ENCODE peak calls at places on chromosome 14, in seven cellular contexts. One of them, this sample, is unnamed.

GRCh38 chr14:84129028-84129427 is 1400.9 kb upstream of the FLRT2 start:
- DNase-seq in ovary: no peak
- DNase-seq in heart left ventricle: no peak
- DNase-seq in MM.1S: no peak
- DNase-seq in heart right ventricle: no peak
- DNase-seq in tibial nerve: no peak
- DNase-seq in CD4-positive, alpha-beta T cell: no peak
- DNase-seq in this sample: no peak

GRCh38 chr14:99724196-99724891 is 40.2 kb downstream of the CYP46A1 start:
- DNase-seq in MM.1S: no peak
- DNase-seq in heart right ventricle: no peak
- DNase-seq in CD4-positive, alpha-beta T cell: no peak
- DNase-seq in ovary: peak; percentile 29
- DNase-seq in tibial nerve: no peak
- DNase-seq in heart left ventricle: peak; percentile 37
- DNase-seq in this sample: no peak

GRCh38 chr14:103126088-103126872 is 3.0 kb downstream of the TNFAIP2 start:
- DNase-seq in ovary: peak; percentile 39
- DNase-seq in MM.1S: no peak
- DNase-seq in tibial nerve: no peak
- DNase-seq in heart left ventricle: peak; percentile 38
- DNase-seq in CD4-positive, alpha-beta T cell: no peak
- DNase-seq in heart right ventricle: no peak
- DNase-seq in this sample: no peak

GRCh38 chr14:76090611-76091010 is 61.1 kb upstream of the GPATCH2L start:
- DNase-seq in MM.1S: no peak
- DNase-seq in CD4-positive, alpha-beta T cell: no peak
- DNase-seq in tibial nerve: no peak
- DNase-seq in ovary: no peak
- DNase-seq in heart right ventricle: no peak
- DNase-seq in heart left ventricle: no peak
- DNase-seq in this sample: no peak

GRCh38 chr14:91719839-91720238 is 12.0 kb downstream of the CATSPERB start:
- DNase-seq in MM.1S: no peak
- DNase-seq in tibial nerve: no peak
- DNase-seq in ovary: no peak
- DNase-seq in heart left ventricle: no peak
- DNase-seq in CD4-positive, alpha-beta T cell: no peak
- DNase-seq in heart right ventricle: no peak
- DNase-seq in this sample: no peak

GRCh38 chr14:98925362-98926040 is 346.5 kb downstream of the BCL11B start:
- DNase-seq in MM.1S: peak; percentile 18
- DNase-seq in tibial nerve: no peak
- DNase-seq in heart right ventricle: no peak
- DNase-seq in CD4-positive, alpha-beta T cell: no peak
- DNase-seq in ovary: no peak
- DNase-seq in heart left ventricle: no peak
- DNase-seq in this sample: no peak

GRCh38 chr14:22220427-22220826 is 368.6 kb downstream of the DAD1 start:
- DNase-seq in tibial nerve: no peak
- DNase-seq in ovary: no peak
- DNase-seq in CD4-positive, alpha-beta T cell: no peak
- DNase-seq in heart left ventricle: no peak
- DNase-seq in heart right ventricle: no peak
- DNase-seq in MM.1S: no peak
- DNase-seq in this sample: no peak

GRCh38 chr14:35898217-35898775 is 72.2 kb downstream of the BRMS1L start:
- DNase-seq in heart left ventricle: no peak
- DNase-seq in heart right ventricle: no peak
- DNase-seq in CD4-positive, alpha-beta T cell: no peak
- DNase-seq in ovary: no peak
- DNase-seq in MM.1S: no peak
- DNase-seq in tibial nerve: no peak
- DNase-seq in this sample: no peak

GRCh38 chr14:106318700-106319099 is 792.3 kb downstream of the TMEM121 start:
- DNase-seq in CD4-positive, alpha-beta T cell: peak; percentile 63
- DNase-seq in tibial nerve: no peak
- DNase-seq in heart right ventricle: no peak
- DNase-seq in heart left ventricle: no peak
- DNase-seq in MM.1S: no peak
- DNase-seq in ovary: no peak
- DNase-seq in this sample: no peak
- TF ChIP-seq CTCF in CD4-positive, alpha-beta T cell: peak; percentile 78
- TF ChIP-seq CTCF in tibial nerve: peak; percentile 33
- TF ChIP-seq CTCF in heart right ventricle: no peak
- TF ChIP-seq CTCF in heart left ventricle: no peak
- TF ChIP-seq CTCF in MM.1S: no peak
- TF ChIP-seq CTCF in ovary: no peak
- TF ChIP-seq CTCF in this sample: peak; percentile 63

GRCh38 chr14:106679776-106680175 is 1153.4 kb downstream of the TMEM121 start:
- DNase-seq in ovary: no peak
- DNase-seq in MM.1S: no peak
- DNase-seq in heart left ventricle: no peak
- DNase-seq in tibial nerve: no peak
- DNase-seq in heart right ventricle: no peak
- DNase-seq in CD4-positive, alpha-beta T cell: no peak
- DNase-seq in this sample: no peak
- H3K9me3 ChIP-seq in ovary: no peaks in the 10 kb centered on the region
- H3K9me3 ChIP-seq in MM.1S: no peaks in the 10 kb centered on the region
- H3K9me3 ChIP-seq in heart left ventricle: no peaks in the 10 kb centered on the region
- H3K9me3 ChIP-seq in tibial nerve: no peaks in the 10 kb centered on the region
- H3K9me3 ChIP-seq in heart right ventricle: no peaks in the 10 kb centered on the region
- H3K9me3 ChIP-seq in CD4-positive, alpha-beta T cell: no peaks in the 10 kb centered on the region
- H3K9me3 ChIP-seq in this sample: no peaks in the 10 kb centered on the region

GRCh38 chr14:23242076-23242475 is 4.3 kb downstream of the RNF212B start:
- DNase-seq in tibial nerve: no peak
- DNase-seq in MM.1S: no peak
- DNase-seq in ovary: no peak
- DNase-seq in CD4-positive, alpha-beta T cell: no peak
- DNase-seq in heart right ventricle: no peak
- DNase-seq in heart left ventricle: no peak
- DNase-seq in this sample: no peak

GRCh38 chr14:23240661-23241060 is 2.9 kb downstream of the RNF212B start:
- DNase-seq in heart left ventricle: no peak
- DNase-seq in tibial nerve: no peak
- DNase-seq in ovary: no peak
- DNase-seq in MM.1S: no peak
- DNase-seq in CD4-positive, alpha-beta T cell: no peak
- DNase-seq in heart right ventricle: no peak
- DNase-seq in this sample: no peak

DNA sequence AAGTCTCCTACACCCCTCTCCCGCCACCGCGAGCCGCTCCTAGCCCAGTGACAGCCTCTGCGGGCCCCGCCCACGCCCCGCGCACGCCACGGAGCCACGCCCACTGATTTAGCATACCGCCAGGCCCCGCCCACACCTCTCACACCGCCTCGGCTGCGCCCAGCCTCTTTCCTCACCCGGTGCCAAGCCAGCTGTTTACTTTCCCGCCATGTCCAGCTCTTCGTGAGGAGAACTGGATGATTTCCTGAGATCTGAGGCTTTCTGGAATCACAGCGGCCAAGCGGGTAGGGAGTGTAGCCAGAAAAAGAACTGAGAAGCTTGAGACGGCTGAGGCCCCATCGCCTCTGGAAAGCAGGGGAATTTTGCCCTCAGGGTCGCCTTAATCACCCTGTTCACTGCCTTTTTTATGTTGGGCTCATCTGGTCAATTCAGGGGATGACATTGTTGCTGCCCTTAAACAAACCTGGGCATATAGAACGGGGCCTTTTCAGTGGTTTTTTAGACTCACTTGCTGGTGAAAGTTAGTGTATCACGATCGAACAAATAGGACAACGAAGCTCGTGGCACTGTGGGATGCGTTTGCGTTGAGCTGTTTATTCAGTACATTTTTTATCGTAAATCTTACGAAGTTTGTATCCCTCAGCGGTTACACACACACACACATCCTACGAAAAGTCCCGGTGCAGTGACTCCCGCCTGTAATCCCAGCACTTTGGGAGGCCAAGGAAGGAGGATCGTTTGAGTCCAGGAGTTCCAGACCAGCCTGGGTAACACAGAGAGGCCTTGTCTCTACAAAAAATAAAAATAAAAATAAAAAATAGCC is at the start of gene RNF212B:
- DNase-seq in ovary: peak; percentile 95
- DNase-seq in CD4-positive, alpha-beta T cell: peak; percentile 75
- DNase-seq in MM.1S: peak; percentile 70
- DNase-seq in tibial nerve: peak; percentile 76
- DNase-seq in heart left ventricle: peak; percentile 94
- DNase-seq in heart right ventricle: peak; percentile 85
- DNase-seq in this sample: no peak
- TF ChIP-seq CTCF in ovary: no peak
- TF ChIP-seq CTCF in CD4-positive, alpha-beta T cell: no peak
- TF ChIP-seq CTCF in MM.1S: no peak
- TF ChIP-seq CTCF in tibial nerve: no peak
- TF ChIP-seq CTCF in heart left ventricle: no peak
- TF ChIP-seq CTCF in heart right ventricle: no peak
- TF ChIP-seq CTCF in this sample: no peak

GRCh38 chr14:93337884-93338283 is 5.0 kb upstream of the BTBD7 start:
- DNase-seq in ovary: no peak
- DNase-seq in heart left ventricle: no peak
- DNase-seq in tibial nerve: no peak
- DNase-seq in CD4-positive, alpha-beta T cell: no peak
- DNase-seq in MM.1S: no peak
- DNase-seq in heart right ventricle: no peak
- DNase-seq in this sample: no peak

GRCh38 chr14:93333631-93334095 is 827 bp upstream of the BTBD7 start:
- DNase-seq in MM.1S: no peak
- DNase-seq in heart right ventricle: no peak
- DNase-seq in ovary: no peak
- DNase-seq in CD4-positive, alpha-beta T cell: no peak
- DNase-seq in heart left ventricle: no peak
- DNase-seq in tibial nerve: no peak
- DNase-seq in this sample: no peak

GRCh38 chr14:93332853-93333630 is at the start of gene BTBD7:
- DNase-seq in MM.1S: peak; percentile 89
- DNase-seq in CD4-positive, alpha-beta T cell: peak; percentile 92
- DNase-seq in tibial nerve: peak; percentile 88
- DNase-seq in heart right ventricle: peak; percentile 95
- DNase-seq in ovary: peak; percentile 97
- DNase-seq in heart left ventricle: peak; percentile 97
- DNase-seq in this sample: peak; percentile 68

GRCh38 chr14:93332032-93332852 is 594 bp downstream of the BTBD7 start:
- DNase-seq in ovary: peak; percentile 69
- DNase-seq in tibial nerve: peak; percentile 14
- DNase-seq in MM.1S: peak; percentile 46
- DNase-seq in heart left ventricle: peak; percentile 80
- DNase-seq in heart right ventricle: peak; percentile 45
- DNase-seq in CD4-positive, alpha-beta T cell: no peak
- DNase-seq in this sample: no peak

DNA sequence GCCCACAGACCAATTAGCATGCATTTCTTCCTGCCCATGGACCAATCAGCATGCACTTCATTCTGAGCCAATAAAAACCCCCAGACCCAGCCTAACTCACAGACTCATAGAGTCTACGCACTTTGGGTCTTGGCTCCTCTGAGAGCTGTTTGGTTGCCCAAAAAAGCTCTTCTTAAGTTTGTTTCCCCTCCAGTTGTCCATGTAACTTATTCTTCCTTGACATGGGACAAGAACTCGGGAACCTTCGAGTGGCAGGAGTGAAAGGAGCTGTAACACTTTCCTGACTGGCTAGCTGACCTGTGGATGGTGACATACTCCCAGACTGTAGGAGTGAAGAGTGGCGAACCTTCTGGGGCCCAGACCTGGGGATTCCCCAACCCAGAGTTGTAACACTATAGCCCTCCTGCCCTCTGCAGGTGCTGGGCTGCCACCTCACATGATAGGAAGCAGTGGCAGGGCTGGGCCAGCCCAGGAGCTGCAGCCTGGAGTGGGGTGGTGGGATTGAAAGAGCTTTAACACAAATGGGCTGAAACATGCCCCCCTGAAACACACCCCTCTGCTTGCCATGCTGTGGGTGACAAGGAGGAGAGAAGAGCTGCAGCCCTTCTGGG is 4.4 kb upstream of the BTBD7 start:
- DNase-seq in heart left ventricle: no peak
- DNase-seq in ovary: no peak
- DNase-seq in tibial nerve: no peak
- DNase-seq in MM.1S: peak; percentile 43
- DNase-seq in heart right ventricle: no peak
- DNase-seq in CD4-positive, alpha-beta T cell: no peak
- DNase-seq in this sample: no peak
- H3K9me3 ChIP-seq in heart left ventricle: no peaks in the 10 kb centered on the region
- H3K9me3 ChIP-seq in ovary: no peaks in the 10 kb centered on the region
- H3K9me3 ChIP-seq in tibial nerve: no peaks in the 10 kb centered on the region
- H3K9me3 ChIP-seq in MM.1S: no peaks in the 10 kb centered on the region
- H3K9me3 ChIP-seq in heart right ventricle: no peaks in the 10 kb centered on the region
- H3K9me3 ChIP-seq in CD4-positive, alpha-beta T cell: peaks cover 6% of the 10 kb centered on the region
- H3K9me3 ChIP-seq in this sample: no peaks in the 10 kb centered on the region